ENCODE peak calls at places on chromosomes 16 and 17, in seven cellular contexts. K, S, M, G, U, H and B are unnamed samples.

GRCh38 chr16:46620265-46621005 is 744 bp downstream of the SHCBP1 start:
- DNase-seq in U (peak), H (peak), M (no peak), G (peak), S (no peak), K (no peak), B (no peak)

GRCh38 chr16:4407543-4408322 is 8.7 kb downstream of the CORO7 start:
- DNase-seq in S (no peak), M (no peak), U (no peak), H (peak), G (no peak), K (no peak), B (no peak)

GRCh38 chr17:58094118-58094517 is 10.9 kb downstream of the DYNLL2 start:
- DNase-seq in U (no peak), M (no peak), S (no peak), H (no peak), G (no peak), K (no peak), B (no peak)

GRCh38 chr17:54901230-54901847 is 687 bp downstream of the TOM1L1 start:
- DNase-seq in S (no peak), H (peak), M (peak), U (peak), G (no peak), K (no peak), B (no peak)

GRCh38 chr17:51224615-51225262 is 35.1 kb downstream of the MBTD1 start:
- DNase-seq in S (no peak), H (no peak), M (no peak), G (no peak), K (no peak), U (no peak), B (no peak)

GRCh38 chr16:86093801-86094750 is 195.1 kb downstream of the IRF8 start:
- DNase-seq in S (no peak), H (no peak), K (no peak), M (no peak), U (no peak), G (no peak), B (no peak)

GRCh38 chr16:30082545-30083090 is 6.8 kb downstream of the PPP4C start:
- DNase-seq in M (no peak), K (no peak), S (no peak), G (no peak), H (no peak), U (no peak), B (no peak)

GRCh38 chr16:23348579-23349469 is 46.7 kb downstream of the SCNN1B start:
- DNase-seq in K (no peak), G (no peak), U (no peak), S (peak), H (no peak), M (no peak), B (no peak)

GRCh38 chr17:64213995-64214507 is 49.0 kb downstream of the TEX2 start:
- DNase-seq in G (no peak), M (peak), K (no peak), S (no peak), H (no peak), U (no peak), B (no peak)